ENCODE peak calls at places on chromosomes 12 and 14, in five cellular contexts. V, M, Z, U and O are unnamed samples.
A peak's percentile ranks its signal among the peaks of the same experiment; 100 is the strongest.

GRCh38 chr14:103207404-103208072 is 84.3 kb downstream of the TNFAIP2 start:
- DNase-seq in V (peak; percentile 67), M (no peak), Z (no peak), U (peak; percentile 57), O (no peak)

GRCh38 chr14:29906256-29906885 is 21.3 kb downstream of the PRKD1 start:
- DNase-seq in V (no peak), M (no peak), Z (peak; percentile 30), U (peak; percentile 19), O (no peak)

GRCh38 chr12:131773582-131774221 is 54.5 kb upstream of the MMP17 start:
- DNase-seq in V (no peak), M (no peak), Z (no peak), U (no peak), O (no peak)

GRCh38 chr12:45695035-45695434 is 34.5 kb upstream of the ARID2 start:
- DNase-seq in V (no peak), M (no peak), Z (no peak), U (peak; percentile 8), O (no peak)

GRCh38 chr12:70543444-70543843 is 93.8 kb downstream of the PTPRB start:
- DNase-seq in V (no peak), M (no peak), Z (peak; percentile 95), U (peak; percentile 97), O (no peak)

GRCh38 chr12:121536929-121537813 is 43.7 kb downstream of the KDM2B start:
- DNase-seq in V (peak; percentile 87), M (peak; percentile 65), Z (peak; percentile 70), U (peak; percentile 73), O (peak; percentile 73)

GRCh38 chr12:56230449-56231183 is 765 bp downstream of the SLC39A5 start:
- DNase-seq in V (no peak), M (no peak), Z (no peak), U (no peak), O (no peak)

GRCh38 chr12:104886418-104887401 is 71.4 kb downstream of the SLC41A2 start:
- DNase-seq in V (no peak), M (no peak), Z (peak; percentile 64), U (peak; percentile 67), O (no peak)

GRCh38 chr12:49232940-49233841 is 31.7 kb upstream of the TUBA1C start:
- DNase-seq in V (peak; percentile 37), M (peak; percentile 21), Z (no peak), U (no peak), O (no peak)

GRCh38 chr14:23122086-23122485 is 3.0 kb upstream of the CEBPE start:
- DNase-seq in V (no peak), M (no peak), Z (no peak), U (no peak), O (no peak)

GRCh38 chr12:52606581-52607241 is 5.4 kb upstream of the KRT72 start:
- DNase-seq in V (no peak), M (no peak), Z (no peak), U (no peak), O (no peak)

GRCh38 chr14:102262894-102263462 is 42.0 kb downstream of the MOK start:
- DNase-seq in V (no peak), M (no peak), Z (no peak), U (peak; percentile 43), O (no peak)

GRCh38 chr12:82326905-82327503 is 31.2 kb downstream of the CCDC59 start:
- DNase-seq in V (no peak), M (no peak), Z (peak; percentile 4), U (peak; percentile 59), O (no peak)

GRCh38 chr12:46214668-46215429 is 54.0 kb downstream of the SLC38A1 start:
- DNase-seq in V (no peak), M (no peak), Z (no peak), U (no peak), O (no peak)

GRCh38 chr14:48250575-48250974 is 575.2 kb upstream of the MDGA2 start:
- DNase-seq in V (no peak), M (no peak), Z (no peak), U (no peak), O (no peak)

GRCh38 chr12:122309564-122310121 is 43.3 kb upstream of the VPS33A start:
- DNase-seq in V (no peak), M (no peak), Z (no peak), U (no peak), O (no peak)

GRCh38 chr14:73633115-73633514 is 11.7 kb upstream of the DNAL1 start:
- DNase-seq in V (no peak), M (no peak), Z (no peak), U (no peak), O (no peak)
- H3K4me3 ChIP-seq in V (peak overlapping the region; percentile 68), M (no peak overlapping the region), Z (peak overlapping the region; percentile 51), U (no peak overlapping the region), O (peak overlapping the region; percentile 53)

DNA sequence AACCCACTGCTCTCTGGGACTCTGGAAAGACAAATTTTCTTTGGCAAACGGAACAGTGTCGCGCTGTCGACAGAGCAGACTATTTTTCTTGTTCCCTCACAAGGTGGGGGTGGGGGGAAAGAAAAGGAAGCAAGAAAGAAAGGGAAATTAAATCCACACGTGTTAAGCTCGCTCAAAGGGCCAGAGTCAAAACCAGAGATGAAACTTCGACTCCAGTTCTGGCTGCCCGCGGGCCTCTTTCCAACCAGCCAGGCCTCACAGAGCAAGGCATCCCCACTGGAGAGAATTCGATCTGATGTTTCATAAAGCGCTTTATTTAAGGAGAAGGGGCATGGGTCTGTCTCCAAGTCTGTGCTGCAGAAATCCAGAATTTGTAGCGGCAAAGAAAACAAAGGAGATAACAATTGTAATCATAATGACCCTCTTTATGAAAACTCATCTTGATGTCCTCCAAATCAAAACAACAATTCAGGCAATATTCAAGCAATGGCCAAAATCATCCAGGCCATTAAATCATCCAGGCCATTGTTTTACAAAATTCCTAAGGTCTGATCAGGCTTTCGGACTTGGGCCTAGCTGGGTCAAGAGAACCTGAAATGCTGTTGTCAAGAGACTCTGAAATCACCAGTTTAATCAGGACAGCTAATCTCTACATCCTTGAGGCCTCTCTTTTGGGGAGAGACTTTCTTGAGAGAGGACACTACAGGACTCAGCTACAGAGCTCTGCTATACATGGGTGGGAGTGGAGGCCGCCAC is 5.3 kb upstream of the TBX5 start:
- DNase-seq in V (no peak), M (no peak), Z (no peak), U (no peak), O (no peak)
- H3K4me3 ChIP-seq in V (no peak overlapping the region), M (no peak overlapping the region), Z (peak overlapping the region; percentile 91), U (no peak overlapping the region), O (no peak overlapping the region)

GRCh38 chr12:120413901-120414695 is 23.8 kb upstream of the COX6A1 start:
- DNase-seq in V (no peak), M (no peak), Z (no peak), U (no peak), O (no peak)
- H3K4me3 ChIP-seq in V (no peak overlapping the region), M (no peak overlapping the region), Z (no peak overlapping the region), U (no peak overlapping the region), O (no peak overlapping the region)

GRCh38 chr14:89702151-89702936 is 252.2 kb downstream of the EFCAB11 start:
- DNase-seq in V (peak; percentile 36), M (peak; percentile 43), Z (peak; percentile 39), U (peak; percentile 52), O (peak; percentile 6)
- H3K4me3 ChIP-seq in V (peak overlapping the region; percentile 82), M (no peak overlapping the region), Z (peak overlapping the region; percentile 56), U (peak overlapping the region; percentile 62), O (peak overlapping the region; percentile 51)

DNA sequence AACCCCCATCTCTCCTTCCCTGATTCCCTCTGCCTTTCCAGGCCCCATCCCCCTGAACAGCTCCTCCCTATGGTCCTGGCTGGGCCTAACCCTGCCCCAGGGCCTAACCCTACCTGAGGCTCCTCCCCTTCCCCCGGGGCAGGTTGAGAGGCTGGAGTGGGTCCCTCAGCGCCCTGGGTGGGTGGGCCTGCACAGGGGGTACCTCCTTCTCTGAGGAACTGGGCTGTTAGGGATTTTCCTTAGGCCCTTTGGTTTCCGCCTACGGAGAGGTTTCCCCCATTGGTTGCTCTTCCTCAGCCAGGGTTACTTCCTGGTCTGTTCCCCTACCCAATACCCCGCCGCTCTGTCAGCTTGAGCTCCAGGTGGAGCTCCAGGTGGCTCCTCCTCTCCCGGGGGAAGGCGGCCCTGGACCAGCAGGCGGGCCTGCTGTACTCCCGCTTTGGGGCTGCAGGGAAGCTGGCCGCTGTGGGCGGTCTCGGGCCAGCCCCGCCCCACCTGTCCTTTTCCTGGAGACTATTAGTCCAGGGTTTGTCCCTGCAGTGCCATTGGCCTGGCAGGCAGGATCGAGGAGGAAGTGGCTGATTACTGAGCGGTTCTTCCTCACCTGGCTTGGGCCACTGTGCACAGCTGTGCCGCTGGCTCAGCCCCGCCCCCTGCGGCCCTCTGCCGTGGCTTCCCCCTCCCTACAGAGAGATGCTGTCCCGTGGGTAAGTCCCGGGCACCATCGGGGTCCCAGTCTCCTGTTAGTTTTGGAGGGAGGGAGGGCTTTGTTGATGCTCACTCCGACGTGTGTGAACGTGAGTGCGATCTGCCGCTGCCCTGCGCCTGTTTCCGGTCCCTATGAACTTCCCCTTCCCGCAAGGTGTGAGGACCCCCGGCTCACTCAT is 2.5 kb downstream of the C12orf57 start:
- DNase-seq in V (peak; percentile 43), M (no peak), Z (no peak), U (no peak), O (no peak)
- H3K4me3 ChIP-seq in V (peak overlapping the region; percentile 34), M (no peak overlapping the region), Z (no peak overlapping the region), U (no peak overlapping the region), O (peak overlapping the region; percentile 27)

GRCh38 chr14:54651649-54652048 is 84.7 kb downstream of the SAMD4A start:
- DNase-seq in V (no peak), M (no peak), Z (no peak), U (peak; percentile 60), O (no peak)
- H3K4me3 ChIP-seq in V (no peak overlapping the region), M (no peak overlapping the region), Z (peak overlapping the region; percentile 14), U (no peak overlapping the region), O (no peak overlapping the region)

GRCh38 chr14:21101802-21102413 is 1.0 kb downstream of the TMEM253 start:
- DNase-seq in V (no peak), M (no peak), Z (no peak), U (no peak), O (no peak)
- H3K4me3 ChIP-seq in V (no peak overlapping the region), M (no peak overlapping the region), Z (no peak overlapping the region), U (no peak overlapping the region), O (no peak overlapping the region)

DNA sequence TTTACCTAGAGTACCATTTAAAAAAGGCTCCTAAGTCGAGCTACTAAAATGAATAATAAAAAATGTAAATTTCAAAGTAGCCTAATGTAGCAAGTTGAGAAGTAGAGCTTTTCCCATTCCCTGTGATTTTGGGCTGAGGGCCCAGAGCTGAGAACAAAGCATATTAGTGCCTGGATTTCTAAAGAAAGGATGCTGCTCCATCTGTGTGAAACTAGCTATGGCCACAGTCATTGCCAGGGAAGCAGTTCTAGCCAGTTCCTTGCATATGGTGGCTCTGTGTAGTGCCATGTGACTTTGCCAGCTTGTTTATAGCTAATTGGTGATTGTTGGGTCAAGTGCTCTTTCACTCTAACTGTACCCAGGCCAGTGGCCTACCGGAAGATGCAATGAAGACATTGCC is 20.4 kb upstream of the FBXO33 start:
- DNase-seq in V (no peak), M (no peak), Z (no peak), U (no peak), O (no peak)
- H3K4me3 ChIP-seq in V (no peak overlapping the region), M (no peak overlapping the region), Z (no peak overlapping the region), U (no peak overlapping the region), O (no peak overlapping the region)

GRCh38 chr12:27331299-27331926 is 1.2 kb upstream of the BMAL2 start:
- DNase-seq in V (no peak), M (no peak), Z (peak; percentile 90), U (peak; percentile 92), O (no peak)
- H3K4me3 ChIP-seq in V (no peak overlapping the region), M (no peak overlapping the region), Z (peak overlapping the region; percentile 9), U (peak overlapping the region; percentile 49), O (no peak overlapping the region)

DNA sequence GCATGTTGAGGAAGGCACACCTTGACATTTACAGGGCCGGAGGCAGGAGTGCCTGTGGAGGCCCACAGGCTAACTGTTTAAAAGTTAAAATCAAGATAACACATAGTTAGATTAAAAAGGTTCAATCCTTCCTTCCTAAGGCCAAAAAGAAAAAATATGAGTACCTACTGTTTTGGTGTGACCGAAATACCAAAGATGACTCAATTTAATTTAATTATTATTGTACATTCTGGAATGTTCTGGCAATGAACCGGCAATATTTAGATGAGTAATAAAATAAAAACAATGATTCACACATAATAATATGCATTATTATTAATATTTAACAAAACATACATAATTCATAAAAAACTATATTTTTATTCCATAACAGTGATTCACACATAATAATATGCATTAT is 136.8 kb upstream of the NTF3 start:
- DNase-seq in V (no peak), M (no peak), Z (no peak), U (no peak), O (no peak)
- H3K4me3 ChIP-seq in V (no peak overlapping the region), M (no peak overlapping the region), Z (no peak overlapping the region), U (no peak overlapping the region), O (no peak overlapping the region)